ENCODE peak calls at places on chromosome X, in seven cellular contexts. X is posterior vena cava; M is CD4-positive, alpha-beta T cell; J is NCI-H2081; G is ureter; W is activated T-cell treated with anti-CD3 and anti-CD28 coated beads for 24 hours; V is GM13977. A is an unnamed sample.

GRCh38 chrX:146956760-146957159 is 142.2 kb upstream of the CXorf51A start:
- DNase-seq in M (no peak), W (no peak), J (no peak), V (no peak), G (no peak), X (no peak), A (no peak)

GRCh38 chrX:119093991-119094741 is 21.4 kb downstream of the CT47C1 start:
- DNase-seq in G (no peak), M (no peak), X (no peak), J (no peak), W (no peak), V (no peak), A (no peak)

GRCh38 chrX:11064851-11065600 is 46.1 kb upstream of the HCCS start:
- DNase-seq in X (no peak), M (no peak), G (no peak), J (no peak), V (no peak), W (no peak), A (no peak)

GRCh38 chrX:134256684-134257083 is 19.7 kb downstream of the CCDC160 start:
- DNase-seq in J (no peak), W (no peak), M (no peak), V (no peak), G (no peak), X (no peak), A (no peak)

GRCh38 chrX:54320067-54320466 is 37.8 kb downstream of the WNK3 start:
- DNase-seq in J (no peak), W (no peak), G (no peak), X (no peak), M (no peak), V (no peak), A (no peak)

GRCh38 chrX:11541510-11541909 is 124.2 kb downstream of the ARHGAP6 start:
- DNase-seq in V (no peak), W (no peak), J (no peak), X (no peak), G (no peak), M (no peak), A (no peak)

GRCh38 chrX:33211356-33212254 is at the start of gene DMD:
- DNase-seq in J (no peak), X (peak; percentile 71), W (no peak), G (peak; percentile 52), M (no peak), V (no peak), A (no peak)

GRCh38 chrX:2320580-2321327 is 180.0 kb downstream of the DHRSX start:
- DNase-seq in W (no peak), V (no peak), G (no peak), M (no peak), X (no peak), J (no peak), A (no peak)

GRCh38 chrX:118553042-118553714 is 57.6 kb downstream of the DOCK11 start:
- DNase-seq in W (no peak), J (no peak), M (no peak), X (no peak), G (no peak), V (no peak), A (no peak)

GRCh38 chrX:16023790-16024734 is 99.3 kb upstream of the GRPR start:
- DNase-seq in G (no peak), W (no peak), J (no peak), M (no peak), V (peak; percentile 53), X (no peak), A (no peak)

GRCh38 chrX:107845625-107846024 is 20.0 kb downstream of the MID2 start:
- DNase-seq in W (peak; percentile 27), V (no peak), J (no peak), X (no peak), M (no peak), G (no peak), A (no peak)

A was measured in vagina.